ENCODE peak calls at places on chromosomes 6 and 20, in four cellular contexts. One of them, this sample, is unnamed.

GRCh38 chr20:62470459-62470858 is 5.3 kb downstream of the GATA5 start:
- DNase-seq in kidney glomerular epithelial cell: no peak
- DNase-seq in EL: no peak
- DNase-seq in mucosa of descending colon: no peak
- DNase-seq in this sample: no peak

GRCh38 chr6:44010411-44011349 is 116.6 kb downstream of the MRPL14 start:
- DNase-seq in kidney glomerular epithelial cell: peak; percentile 93
- DNase-seq in EL: peak; percentile 99
- DNase-seq in mucosa of descending colon: peak; percentile 19
- DNase-seq in this sample: no peak

GRCh38 chr20:51169813-51170212 is 146.9 kb upstream of the KCNG1 start:
- DNase-seq in kidney glomerular epithelial cell: no peak
- DNase-seq in EL: no peak
- DNase-seq in mucosa of descending colon: no peak
- DNase-seq in this sample: no peak

GRCh38 chr20:41048475-41049242 is 20.0 kb downstream of the TOP1 start:
- DNase-seq in kidney glomerular epithelial cell: no peak
- DNase-seq in EL: no peak
- DNase-seq in mucosa of descending colon: no peak
- DNase-seq in this sample: no peak

GRCh38 chr6:109503327-109504224 is 20.6 kb upstream of the ZBTB24 start:
- DNase-seq in kidney glomerular epithelial cell: no peak
- DNase-seq in EL: no peak
- DNase-seq in mucosa of descending colon: peak; percentile 26
- DNase-seq in this sample: no peak

GRCh38 chr6:168221000-168221399 is 98.6 kb downstream of the DACT2 start:
- DNase-seq in kidney glomerular epithelial cell: peak; percentile 37
- DNase-seq in EL: no peak
- DNase-seq in mucosa of descending colon: no peak
- DNase-seq in this sample: no peak

GRCh38 chr6:140956567-140957306 is 1176.0 kb upstream of the GJE1 start:
- DNase-seq in kidney glomerular epithelial cell: no peak
- DNase-seq in EL: peak; percentile 37
- DNase-seq in mucosa of descending colon: no peak
- DNase-seq in this sample: no peak

GRCh38 chr6:133286765-133287164 is 45.6 kb downstream of the EYA4 start:
- DNase-seq in kidney glomerular epithelial cell: peak; percentile 8
- DNase-seq in EL: peak; percentile 4
- DNase-seq in mucosa of descending colon: no peak
- DNase-seq in this sample: no peak

GRCh38 chr20:10902836-10903410 is 229.1 kb upstream of the JAG1 start:
- DNase-seq in kidney glomerular epithelial cell: peak; percentile 49
- DNase-seq in EL: no peak
- DNase-seq in mucosa of descending colon: no peak
- DNase-seq in this sample: no peak

GRCh38 chr6:23752414-23752813 is 373.6 kb upstream of the NRSN1 start:
- DNase-seq in kidney glomerular epithelial cell: no peak
- DNase-seq in EL: no peak
- DNase-seq in mucosa of descending colon: no peak
- DNase-seq in this sample: no peak

GRCh38 chr6:130978660-130979396 is 84.2 kb downstream of the EPB41L2 start:
- DNase-seq in kidney glomerular epithelial cell: no peak
- DNase-seq in EL: no peak
- DNase-seq in mucosa of descending colon: no peak
- DNase-seq in this sample: no peak

GRCh38 chr20:35947489-35947888 is 6.8 kb downstream of the SCAND1 start:
- DNase-seq in kidney glomerular epithelial cell: no peak
- DNase-seq in EL: peak; percentile 20
- DNase-seq in mucosa of descending colon: no peak
- DNase-seq in this sample: no peak

GRCh38 chr6:154404791-154405400 is 48.3 kb upstream of the IPCEF1 start:
- DNase-seq in kidney glomerular epithelial cell: peak; percentile 76
- DNase-seq in EL: peak; percentile 76
- DNase-seq in mucosa of descending colon: no peak
- DNase-seq in this sample: no peak

GRCh38 chr6:166512567-166512966 is 73.9 kb downstream of the RAMACL start:
- DNase-seq in kidney glomerular epithelial cell: no peak
- DNase-seq in EL: no peak
- DNase-seq in mucosa of descending colon: peak; percentile 37
- DNase-seq in this sample: peak; percentile 42

GRCh38 chr6:107488174-107488874 is 1.6 kb upstream of the SOBP start:
- DNase-seq in kidney glomerular epithelial cell: no peak
- DNase-seq in EL: no peak
- DNase-seq in mucosa of descending colon: no peak
- DNase-seq in this sample: no peak

GRCh38 chr20:40776702-40777457 is 87.8 kb upstream of the MAFB start:
- DNase-seq in kidney glomerular epithelial cell: no peak
- DNase-seq in EL: no peak
- DNase-seq in mucosa of descending colon: no peak
- DNase-seq in this sample: no peak

GRCh38 chr20:62601172-62601571 is 41.1 kb upstream of the SLCO4A1 start:
- DNase-seq in kidney glomerular epithelial cell: no peak
- DNase-seq in EL: no peak
- DNase-seq in mucosa of descending colon: no peak
- DNase-seq in this sample: no peak

GRCh38 chr6:74735304-74735703 is 470.5 kb downstream of the COL12A1 start:
- DNase-seq in kidney glomerular epithelial cell: peak; percentile 46
- DNase-seq in EL: peak; percentile 84
- DNase-seq in mucosa of descending colon: no peak
- DNase-seq in this sample: no peak

GRCh38 chr20:18144541-18145099 is 7.0 kb downstream of the KAT14 start:
- DNase-seq in kidney glomerular epithelial cell: no peak
- DNase-seq in EL: no peak
- DNase-seq in mucosa of descending colon: no peak
- DNase-seq in this sample: no peak

GRCh38 chr6:22657341-22657985 is 88.1 kb downstream of the HDGFL1 start:
- DNase-seq in kidney glomerular epithelial cell: no peak
- DNase-seq in EL: no peak
- DNase-seq in mucosa of descending colon: no peak
- DNase-seq in this sample: no peak

GRCh38 chr20:24017160-24017761 is 28.7 kb upstream of the GGTLC1 start:
- DNase-seq in kidney glomerular epithelial cell: no peak
- DNase-seq in EL: no peak
- DNase-seq in mucosa of descending colon: no peak
- DNase-seq in this sample: no peak

GRCh38 chr6:27608916-27609883 is 136.3 kb upstream of the ZNF184 start:
- DNase-seq in kidney glomerular epithelial cell: peak; percentile 76
- DNase-seq in EL: peak; percentile 80
- DNase-seq in mucosa of descending colon: no peak
- DNase-seq in this sample: no peak

GRCh38 chr6:12637960-12638641 is 78.5 kb upstream of the PHACTR1 start:
- DNase-seq in kidney glomerular epithelial cell: peak; percentile 70
- DNase-seq in EL: peak; percentile 92
- DNase-seq in mucosa of descending colon: peak; percentile 48
- DNase-seq in this sample: no peak

GRCh38 chr6:133646021-133646682 is 242.8 kb upstream of the TCF21 start:
- DNase-seq in kidney glomerular epithelial cell: peak; percentile 76
- DNase-seq in EL: peak; percentile 95
- DNase-seq in mucosa of descending colon: no peak
- DNase-seq in this sample: no peak

GRCh38 chr6:14950103-14950969 is 295.5 kb upstream of the JARID2 start:
- DNase-seq in kidney glomerular epithelial cell: no peak
- DNase-seq in EL: no peak
- DNase-seq in mucosa of descending colon: no peak
- DNase-seq in this sample: no peak

GRCh38 chr6:120844084-120844483 is 490.2 kb downstream of the TBC1D32 start:
- DNase-seq in kidney glomerular epithelial cell: no peak
- DNase-seq in EL: no peak
- DNase-seq in mucosa of descending colon: no peak
- DNase-seq in this sample: no peak

GRCh38 chr20:4064118-4064962 is 49.0 kb upstream of the RNF24 start:
- DNase-seq in kidney glomerular epithelial cell: peak; percentile 63
- DNase-seq in EL: peak; percentile 93
- DNase-seq in mucosa of descending colon: peak; percentile 92
- DNase-seq in this sample: no peak

GRCh38 chr6:98944168-98944567 is 3.6 kb downstream of the FBXL4 start:
- DNase-seq in kidney glomerular epithelial cell: no peak
- DNase-seq in EL: no peak
- DNase-seq in mucosa of descending colon: no peak
- DNase-seq in this sample: no peak

GRCh38 chr6:68873236-68873635 is 238.2 kb downstream of the ADGRB3 start:
- DNase-seq in kidney glomerular epithelial cell: no peak
- DNase-seq in EL: no peak
- DNase-seq in mucosa of descending colon: no peak
- DNase-seq in this sample: no peak

GRCh38 chr6:107264357-107264831 is 149.1 kb upstream of the BEND3 start:
- DNase-seq in kidney glomerular epithelial cell: peak; percentile 41
- DNase-seq in EL: peak; percentile 78
- DNase-seq in mucosa of descending colon: no peak
- DNase-seq in this sample: no peak

GRCh38 chr20:2289475-2289874 is 6.3 kb upstream of the TGM3 start:
- DNase-seq in kidney glomerular epithelial cell: no peak
- DNase-seq in EL: no peak
- DNase-seq in mucosa of descending colon: no peak
- DNase-seq in this sample: no peak

GRCh38 chr20:1330075-1330830 is 1.3 kb upstream of the SDCBP2 start:
- DNase-seq in kidney glomerular epithelial cell: no peak
- DNase-seq in EL: no peak
- DNase-seq in mucosa of descending colon: peak; percentile 82
- DNase-seq in this sample: peak; percentile 39

GRCh38 chr6:44078795-44079671 is 48.2 kb downstream of the MRPL14 start:
- DNase-seq in kidney glomerular epithelial cell: no peak
- DNase-seq in EL: peak; percentile 77
- DNase-seq in mucosa of descending colon: peak; percentile 76
- DNase-seq in this sample: peak; percentile 65

This sample was measured in CD4-positive, alpha-beta T cell.